ENCODE peak calls at places on chromosomes 11 and 22, in four cellular contexts. O, V, F and K are unnamed samples. For H3K9me3, the result is how much of the 10 kb centered on the place peaks cover.

GRCh38 chr11:63508009-63508408 is 2.1 kb downstream of the LGALS12 start:
- DNase-seq in O (peak), V (peak), F (peak), K (no peak)

GRCh38 chr22:50282361-50283144 is 12.4 kb upstream of the MAPK11 start:
- DNase-seq in O (peak), V (peak), F (no peak), K (no peak)

GRCh38 chr11:27700351-27701261 is at the start of gene BDNF:
- DNase-seq in O (peak), V (no peak), F (no peak), K (no peak)

GRCh38 chr11:107998761-107999160 is 9.9 kb upstream of the CUL5 start:
- DNase-seq in O (no peak), V (no peak), F (no peak), K (no peak)

GRCh38 chr22:37426532-37427127 is 649 bp downstream of the ELFN2 start:
- DNase-seq in O (no peak), V (no peak), F (no peak), K (no peak)

GRCh38 chr11:2734181-2735052 is 34.6 kb upstream of the KCNQ1OT1 start:
- DNase-seq in O (no peak), V (no peak), F (peak), K (no peak)

GRCh38 chr22:42664976-42665831 is 16.0 kb upstream of the CYB5R3 start:
- DNase-seq in O (no peak), V (no peak), F (no peak), K (no peak)

GRCh38 chr11:74755395-74755995 is 6.8 kb downstream of the RNF169 start:
- DNase-seq in O (no peak), V (no peak), F (no peak), K (no peak)

GRCh38 chr22:20972014-20972797 is 5.2 kb downstream of the AIFM3 start:
- DNase-seq in O (no peak), V (peak), F (no peak), K (no peak)

GRCh38 chr11:107799245-107799859 is 59.2 kb downstream of the SLC35F2 start:
- DNase-seq in O (peak), V (peak), F (peak), K (peak)

GRCh38 chr11:77726524-77726923 is 88.9 kb upstream of the CLNS1A start:
- DNase-seq in O (no peak), V (no peak), F (no peak), K (no peak)

GRCh38 chr22:49088801-49089791 is 738.6 kb downstream of the BRD1 start:
- DNase-seq in O (no peak), V (no peak), F (no peak), K (no peak)

GRCh38 chr22:20433686-20434241 is 3.9 kb downstream of the SCARF2 start:
- DNase-seq in O (no peak), V (no peak), F (no peak), K (no peak)

GRCh38 chr11:113446938-113447337 is 28.3 kb downstream of the DRD2 start:
- DNase-seq in O (no peak), V (no peak), F (no peak), K (no peak)

GRCh38 chr11:111574373-111575230 is 27.6 kb upstream of the SIK2 start:
- DNase-seq in O (no peak), V (no peak), F (no peak), K (no peak)

GRCh38 chr11:130666781-130667251 is 218.4 kb downstream of the ADAMTS15 start:
- DNase-seq in O (no peak), V (no peak), F (no peak), K (no peak)

GRCh38 chr11:62105611-62106245 is 18.1 kb upstream of the INCENP start:
- DNase-seq in O (no peak), V (no peak), F (no peak), K (no peak)

GRCh38 chr11:16607675-16608644 is 130.5 kb upstream of the C11orf58 start:
- DNase-seq in O (no peak), V (peak), F (peak), K (no peak)

GRCh38 chr11:95305726-95306522 is 74.9 kb upstream of the SESN3 start:
- DNase-seq in O (no peak), V (no peak), F (no peak), K (no peak)

GRCh38 chr11:12862761-12863469 is 146.2 kb upstream of the RASSF10 start:
- DNase-seq in O (no peak), V (no peak), F (peak), K (no peak)

GRCh38 chr11:74870485-74870884 is 78.4 kb downstream of the XRRA1 start:
- DNase-seq in O (peak), V (no peak), F (no peak), K (no peak)

GRCh38 chr11:125167954-125168821 is 3.6 kb downstream of the PKNOX2 start:
- DNase-seq in O (no peak), V (no peak), F (no peak), K (no peak)

GRCh38 chr11:88603499-88603898 is 266.0 kb upstream of the CTSC start:
- DNase-seq in O (no peak), V (no peak), F (no peak), K (no peak)

GRCh38 chr11:71935338-71935925 is 6.6 kb downstream of the RNF121 start:
- DNase-seq in O (no peak), V (no peak), F (no peak), K (no peak)

GRCh38 chr11:71931245-71931602 is 2.4 kb downstream of the RNF121 start:
- DNase-seq in O (no peak), V (no peak), F (no peak), K (no peak)

GRCh38 chr11:71936825-71937224 is 8.0 kb downstream of the RNF121 start:
- DNase-seq in O (no peak), V (no peak), F (no peak), K (no peak)

GRCh38 chr11:71933141-71933933 is 4.5 kb downstream of the RNF121 start:
- DNase-seq in O (no peak), V (no peak), F (no peak), K (no peak)

GRCh38 chr11:71934213-71934612 is 5.4 kb downstream of the RNF121 start:
- DNase-seq in O (no peak), V (no peak), F (no peak), K (no peak)
- H3K9me3 ChIP-seq in O (under half), V (under half), F (under half), K (under half)

GRCh38 chr11:118635642-118636041 is 28.2 kb downstream of the PHLDB1 start:
- DNase-seq in O (no peak), V (no peak), F (no peak), K (no peak)

GRCh38 chr11:118636569-118637290 is 29.3 kb downstream of the PHLDB1 start:
- DNase-seq in O (no peak), V (no peak), F (no peak), K (no peak)

GRCh38 chr11:118633979-118634378 is 26.6 kb downstream of the PHLDB1 start:
- DNase-seq in O (no peak), V (no peak), F (no peak), K (no peak)

GRCh38 chr11:118634435-118635236 is 27.2 kb downstream of the PHLDB1 start:
- DNase-seq in O (no peak), V (no peak), F (peak), K (no peak)

GRCh38 chr11:118635237-118635591 is 27.8 kb downstream of the PHLDB1 start:
- DNase-seq in O (no peak), V (no peak), F (no peak), K (no peak)
- H3K4me3 ChIP-seq in O (no peak), V (no peak), F (no peak), K (no peak)

DNA sequence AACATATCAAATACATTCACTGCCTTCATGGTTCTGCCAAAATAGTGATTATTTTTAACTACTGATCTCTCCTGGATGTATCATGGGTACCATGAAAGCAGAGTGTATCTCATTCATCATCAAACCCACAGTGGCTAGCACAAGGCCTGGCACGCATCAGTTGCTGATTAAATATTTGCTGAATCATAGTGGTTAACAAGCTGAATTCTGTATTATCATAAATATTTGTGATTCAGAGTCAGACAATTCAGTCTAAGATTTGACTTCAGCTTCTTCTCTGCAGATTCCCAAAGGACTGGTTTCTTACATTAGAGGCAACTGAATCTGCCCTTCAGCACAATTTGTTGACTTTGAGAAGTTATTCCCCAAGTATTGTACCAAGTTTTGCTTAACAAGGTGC is 715.8 kb upstream of the LRRC4C start:
- DNase-seq in O (no peak), V (no peak), F (no peak), K (no peak)
- H3K9me3 ChIP-seq in O (under half), V (under half), F (under half), K (under half)

GRCh38 chr22:33272180-33272579 is 214.0 kb upstream of the SYN3 start:
- DNase-seq in O (no peak), V (no peak), F (no peak), K (no peak)
- H3K4me3 ChIP-seq in O (no peak), V (no peak), F (no peak), K (no peak)

GRCh38 chr22:22452996-22453686 is 55.4 kb downstream of the ZNF280B start:
- DNase-seq in O (no peak), V (no peak), F (no peak), K (no peak)

GRCh38 chr22:22458387-22458786 is 50.2 kb downstream of the ZNF280B start:
- DNase-seq in O (no peak), V (no peak), F (no peak), K (no peak)

GRCh38 chr22:22458896-22459588 is 49.5 kb downstream of the ZNF280B start:
- DNase-seq in O (no peak), V (no peak), F (no peak), K (no peak)

GRCh38 chr22:22452211-22452610 is 56.3 kb downstream of the ZNF280B start:
- DNase-seq in O (no peak), V (no peak), F (no peak), K (no peak)

GRCh38 chr22:22454997-22455396 is 53.5 kb downstream of the ZNF280B start:
- DNase-seq in O (no peak), V (no peak), F (no peak), K (no peak)
- H3K9me3 ChIP-seq in O (under half), V (under half), F (under half), K (under half)

GRCh38 chr11:83823461-83824025 is 537.4 kb upstream of the CCDC90B start:
- DNase-seq in O (no peak), V (no peak), F (no peak), K (no peak)

GRCh38 chr11:83831929-83832328 is 545.8 kb upstream of the CCDC90B start:
- DNase-seq in O (no peak), V (no peak), F (no peak), K (no peak)

GRCh38 chr11:83827520-83827919 is 541.4 kb upstream of the CCDC90B start:
- DNase-seq in O (no peak), V (peak), F (no peak), K (no peak)

GRCh38 chr11:83826078-83826477 is 539.9 kb upstream of the CCDC90B start:
- DNase-seq in O (no peak), V (no peak), F (no peak), K (no peak)

GRCh38 chr11:83827940-83828554 is 541.9 kb upstream of the CCDC90B start:
- DNase-seq in O (peak), V (peak), F (no peak), K (no peak)
- H3K4me3 ChIP-seq in O (no peak), V (no peak), F (no peak), K (no peak)

GRCh38 chr22:47784367-47784983 is 1022.0 kb downstream of the TBC1D22A start:
- DNase-seq in O (no peak), V (no peak), F (no peak), K (no peak)
- H3K9me3 ChIP-seq in O (under half), V (under half), F (under half), K (under half)